ENCODE peak calls at places on chromosomes 2 and 18, in five cellular contexts. I is spleen, Y is endothelial cell of umbilical vein, S is GM12878, A is sigmoid colon. L is an unnamed sample. For H3K9me3, the result is how much of the 10 kb centered on the place peaks cover.

GRCh38 chr2:237258146-237258545 is 155.8 kb downstream of the COL6A3 start:
- DNase-seq in Y (no peak), S (no peak), A (no peak), I (no peak), L (no peak)

GRCh38 chr2:161427413-161428239 is 11.5 kb downstream of the TBR1 start:
- DNase-seq in I (no peak), S (no peak), Y (no peak), A (no peak), L (peak)

GRCh38 chr18:703660-704018 is 8.8 kb downstream of the ENOSF1 start:
- DNase-seq in A (no peak), S (no peak), I (no peak), Y (no peak), L (no peak)

GRCh38 chr18:8422391-8422790 is 186.8 kb upstream of the RAB12 start:
- DNase-seq in A (no peak), S (no peak), I (no peak), Y (no peak), L (no peak)

GRCh38 chr18:26520974-26521373 is 27.4 kb downstream of the KCTD1 start:
- DNase-seq in A (no peak), I (no peak), Y (no peak), S (no peak), L (no peak)

GRCh38 chr18:66872277-66872676 is 268.4 kb upstream of the CDH19 start:
- DNase-seq in Y (peak), A (no peak), S (no peak), I (no peak), L (no peak)

GRCh38 chr2:44668336-44668735 is 273.2 kb upstream of the SIX3 start:
- DNase-seq in I (no peak), Y (peak), S (no peak), A (no peak), L (no peak)

GRCh38 chr18:48545690-48546365 is 7.0 kb downstream of the CTIF start:
- DNase-seq in Y (peak), S (no peak), I (no peak), A (peak), L (peak)

GRCh38 chr2:20062615-20063545 is 11.5 kb upstream of the LAPTM4A start:
- DNase-seq in S (no peak), I (no peak), A (peak), Y (no peak), L (no peak)

GRCh38 chr2:143856973-143857372 is 662.9 kb downstream of the ZEB2 start:
- DNase-seq in A (no peak), S (no peak), I (no peak), Y (no peak), L (no peak)

GRCh38 chr2:218291318-218291933 is 877 bp downstream of the TMBIM1 start:
- DNase-seq in Y (no peak), A (no peak), S (no peak), I (peak), L (peak)

GRCh38 chr2:29811378-29811777 is 110.0 kb downstream of the ALK start:
- DNase-seq in S (no peak), Y (no peak), I (no peak), A (no peak), L (no peak)

GRCh38 chr2:217837001-217837491 is 165.7 kb downstream of the TNS1 start:
- DNase-seq in A (peak), Y (no peak), S (no peak), I (no peak), L (peak)

GRCh38 chr2:128293870-128294455 is 24.7 kb downstream of the HS6ST1 start:
- DNase-seq in Y (no peak), S (no peak), I (peak), A (no peak), L (no peak)

GRCh38 chr2:241048149-241048948 is 49.9 kb downstream of the SNED1 start:
- DNase-seq in S (no peak), I (no peak), A (peak), Y (no peak), L (peak)

GRCh38 chr2:240257940-240258580 is 117.6 kb upstream of the OTOS start:
- DNase-seq in A (no peak), Y (no peak), I (peak), S (no peak), L (peak)

GRCh38 chr2:195535911-195536522 is 121.0 kb upstream of the SLC39A10 start:
- DNase-seq in I (peak), Y (no peak), S (peak), A (no peak), L (no peak)

GRCh38 chr2:109337221-109337620 is 208.2 kb downstream of the SH3RF3 start:
- DNase-seq in I (no peak), Y (no peak), A (no peak), S (no peak), L (no peak)

GRCh38 chr18:79819951-79820351 is 22.2 kb downstream of the KCNG2 start:
- DNase-seq in Y (no peak), I (peak), A (no peak), S (peak), L (no peak)

DNA sequence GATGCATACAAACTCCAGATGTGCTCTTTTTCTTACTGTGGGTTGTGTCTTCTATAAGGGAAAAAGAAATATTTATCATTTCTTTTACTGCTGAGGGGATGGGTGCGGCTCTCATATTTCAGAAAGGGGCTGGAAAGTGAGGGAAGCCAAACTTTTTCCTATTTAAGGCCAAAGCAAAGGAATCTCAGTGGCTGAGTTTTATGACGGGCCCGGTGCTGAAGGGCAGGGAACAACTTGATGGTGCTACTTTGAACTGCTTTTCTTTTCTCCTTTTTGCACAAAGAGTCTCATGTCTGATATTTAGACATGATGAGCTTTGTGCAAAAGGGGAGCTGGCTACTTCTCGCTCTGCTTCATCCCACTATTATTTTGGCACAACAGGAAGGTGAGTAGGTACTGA is at the start of gene COL3A1:
- DNase-seq in A (peak), S (no peak), I (no peak), Y (peak), L (no peak)
- TF ChIP-seq POLR2AphosphoS5 in A (peak), S (no peak), I (peak), Y (no peak), L (no peak)

DNA sequence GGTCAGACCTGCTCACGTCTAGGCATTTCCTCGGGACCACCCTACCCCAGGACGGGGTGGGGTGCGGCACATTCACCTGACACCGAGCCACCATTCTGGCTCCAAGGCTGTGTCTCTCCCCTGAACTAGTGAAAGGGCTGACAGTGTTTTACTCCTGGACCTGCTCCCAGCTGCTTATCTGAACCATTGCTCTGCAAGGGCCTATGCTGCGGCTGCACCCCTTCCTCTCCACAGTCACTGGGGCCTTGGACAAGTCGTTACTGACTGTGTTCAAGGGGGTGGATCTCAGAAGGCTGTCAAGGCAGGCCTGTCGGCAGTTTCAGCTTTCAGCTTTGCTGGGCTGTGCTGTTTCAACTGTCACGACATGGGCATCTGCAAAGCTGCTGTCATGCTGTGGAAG is 11.7 kb downstream of the CREG2 start:
- DNase-seq in I (no peak), Y (no peak), S (no peak), A (no peak), L (no peak)
- H3K9me3 ChIP-seq in I (under half), Y (under half), S (under half), A (under half), L (under half)

DNA sequence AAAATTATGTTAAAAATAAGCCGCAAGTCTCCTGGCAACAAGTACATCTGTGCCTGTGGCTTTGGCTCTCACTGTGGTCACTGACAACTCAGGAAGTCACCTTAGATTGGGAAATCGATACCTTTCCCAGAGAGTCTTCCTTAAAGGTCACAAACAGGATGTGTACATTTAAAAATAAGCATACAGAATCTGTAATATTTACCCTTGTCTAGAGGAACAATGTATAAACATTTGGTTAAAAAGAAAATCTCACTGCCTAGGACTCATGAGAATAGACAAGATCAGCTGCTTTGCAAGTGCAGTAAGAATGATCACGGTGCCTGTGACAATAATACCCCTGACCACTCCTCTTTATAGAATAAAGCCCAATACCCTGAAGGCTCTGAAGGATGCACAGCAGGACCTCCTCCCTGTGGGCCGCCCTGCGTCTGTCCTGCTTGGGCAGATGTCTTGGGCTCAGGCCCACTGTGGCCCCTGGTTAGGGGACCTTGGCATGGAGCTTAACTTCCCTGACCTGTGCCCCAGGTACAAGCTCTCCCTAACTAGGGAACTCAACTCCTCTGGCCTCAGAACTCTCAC is 98.0 kb upstream of the MGAT4A start:
- DNase-seq in S (no peak), A (no peak), Y (no peak), I (peak), L (no peak)
- TF ChIP-seq POLR2AphosphoS5 in S (no peak), A (no peak), Y (no peak), I (no peak), L (no peak)

DNA sequence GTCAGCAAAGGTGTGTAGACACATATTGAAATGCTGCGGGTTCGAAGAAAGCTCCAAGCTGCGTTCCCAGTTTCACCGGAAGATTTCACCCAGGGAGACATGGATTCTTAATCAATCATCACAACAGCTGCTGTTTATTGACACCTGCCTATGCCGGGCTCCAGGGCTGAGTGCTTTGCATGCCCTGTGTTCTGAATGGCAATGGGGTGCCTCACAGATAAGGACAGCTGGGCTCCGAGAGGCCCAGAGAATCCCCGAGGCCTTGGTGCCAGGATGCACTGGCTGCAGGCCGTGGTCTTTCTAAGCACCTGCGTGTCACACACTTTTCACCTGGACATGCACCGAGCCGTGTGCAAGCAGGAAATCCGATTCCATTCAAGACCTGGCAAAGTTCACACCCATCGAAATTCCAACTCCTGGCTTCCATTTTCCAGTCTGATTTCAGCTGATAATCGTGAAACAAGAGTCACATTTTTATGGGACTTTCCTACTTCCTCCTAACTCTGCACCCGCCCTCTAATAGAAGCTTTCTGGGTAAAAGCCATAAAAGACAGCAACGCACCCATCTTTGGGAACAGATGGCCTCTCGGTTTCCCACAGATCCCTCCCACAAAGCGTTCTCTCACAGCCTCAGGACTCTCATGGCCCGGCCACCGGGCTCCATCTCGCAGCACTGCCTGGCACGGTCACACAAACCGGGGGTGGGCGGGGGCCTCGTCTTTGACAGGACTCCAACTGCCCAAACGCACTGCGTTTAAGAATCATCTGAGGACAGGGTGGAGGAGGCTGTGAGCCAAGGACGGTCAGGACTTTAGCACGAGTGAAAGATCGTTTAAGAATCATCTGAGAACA is 245.6 kb upstream of the SALL3 start:
- DNase-seq in Y (no peak), S (no peak), I (peak), A (no peak), L (no peak)
- H3K9me3 ChIP-seq in Y (under half), S (under half), I (under half), A (under half), L (under half)

DNA sequence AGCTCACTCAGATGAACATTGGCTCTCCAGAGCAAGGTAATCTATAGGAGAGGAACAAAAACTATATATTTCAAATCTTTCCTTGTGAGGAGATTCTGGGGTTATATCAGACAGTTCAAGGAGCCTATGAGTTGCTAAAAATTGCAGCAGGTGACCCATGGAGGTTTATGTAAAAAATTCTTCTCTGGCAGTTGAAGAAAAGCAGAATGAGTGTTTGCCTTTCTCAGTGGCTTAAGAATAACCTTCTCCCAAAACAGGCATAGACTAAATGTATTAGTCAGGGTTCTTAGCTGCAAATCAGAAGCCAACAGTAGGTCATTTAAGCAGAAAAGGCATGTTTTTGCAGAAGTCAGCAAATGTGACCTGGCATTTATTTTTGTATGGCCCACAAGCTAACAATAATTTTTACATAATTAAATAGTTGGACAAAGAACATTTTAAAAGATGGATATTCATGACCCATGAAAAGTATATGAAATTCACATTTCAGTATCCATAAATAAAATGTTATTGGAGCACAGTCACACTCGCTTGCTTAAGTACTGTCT is 93.3 kb upstream of the TLK1 start:
- DNase-seq in Y (no peak), A (no peak), I (no peak), S (no peak), L (no peak)
- TF ChIP-seq POLR2AphosphoS5 in Y (no peak), A (peak), I (no peak), S (no peak), L (no peak)

DNA sequence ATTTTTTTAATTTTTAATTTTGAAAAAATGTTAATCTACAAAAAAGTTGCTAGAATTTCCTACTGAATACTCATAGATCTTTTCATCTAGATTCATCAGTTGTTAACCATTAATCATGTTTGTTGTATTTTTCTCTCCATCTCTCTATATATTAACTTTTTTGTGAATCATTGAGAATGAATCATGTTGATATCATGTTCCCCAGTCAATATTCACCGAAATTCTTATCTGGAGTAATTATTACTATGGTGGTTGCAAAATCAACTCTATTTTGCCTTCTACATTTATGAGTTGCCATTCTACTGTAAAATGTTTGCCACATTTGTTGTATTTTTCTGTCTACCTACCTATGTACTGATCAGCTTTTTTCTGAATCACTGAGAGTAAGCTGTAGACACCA is 154.0 kb downstream of the SPP2 start:
- DNase-seq in A (no peak), I (no peak), S (no peak), Y (peak), L (no peak)
- H3K9me3 ChIP-seq in A (under half), I (under half), S (under half), Y (under half), L (under half)